ENCODE peak calls at places on chromosomes 5 and 9, in six cellular contexts. One of them, this sample, is unnamed.

GRCh38 chr9:38020251-38021076 is 48.6 kb downstream of the SHB start:
- DNase-seq in keratinocyte: no peak
- DNase-seq in SK-N-SH: no peak
- DNase-seq in PC-3: no peak
- DNase-seq in CD4-positive, CD25-positive, alpha-beta regulatory T cell: no peak
- DNase-seq in CD8-positive, alpha-beta memory T cell: no peak
- DNase-seq in this sample: no peak

GRCh38 chr5:61306531-61307195 is 25.4 kb upstream of the ZSWIM6 start:
- DNase-seq in keratinocyte: no peak
- DNase-seq in SK-N-SH: no peak
- DNase-seq in PC-3: no peak
- DNase-seq in CD4-positive, CD25-positive, alpha-beta regulatory T cell: no peak
- DNase-seq in CD8-positive, alpha-beta memory T cell: no peak
- DNase-seq in this sample: no peak

GRCh38 chr5:164119806-164120440 is 614.5 kb downstream of the MAT2B start:
- DNase-seq in keratinocyte: no peak
- DNase-seq in CD4-positive, CD25-positive, alpha-beta regulatory T cell: no peak
- DNase-seq in CD8-positive, alpha-beta memory T cell: no peak
- DNase-seq in SK-N-SH: no peak
- DNase-seq in PC-3: no peak
- DNase-seq in this sample: peak; percentile 3

GRCh38 chr9:5470122-5470521 is 19.8 kb downstream of the CD274 start:
- DNase-seq in keratinocyte: no peak
- DNase-seq in CD8-positive, alpha-beta memory T cell: no peak
- DNase-seq in PC-3: peak; percentile 19
- DNase-seq in SK-N-SH: no peak
- DNase-seq in CD4-positive, CD25-positive, alpha-beta regulatory T cell: no peak
- DNase-seq in this sample: no peak

GRCh38 chr5:7714119-7714518 is 136.8 kb downstream of the CFAP90 start:
- DNase-seq in CD8-positive, alpha-beta memory T cell: no peak
- DNase-seq in SK-N-SH: no peak
- DNase-seq in PC-3: peak; percentile 48
- DNase-seq in CD4-positive, CD25-positive, alpha-beta regulatory T cell: no peak
- DNase-seq in keratinocyte: peak; percentile 41
- DNase-seq in this sample: no peak

GRCh38 chr5:138601444-138601843 is 26.2 kb upstream of the HSPA9 start:
- DNase-seq in SK-N-SH: no peak
- DNase-seq in CD8-positive, alpha-beta memory T cell: no peak
- DNase-seq in keratinocyte: no peak
- DNase-seq in PC-3: no peak
- DNase-seq in CD4-positive, CD25-positive, alpha-beta regulatory T cell: no peak
- DNase-seq in this sample: no peak

GRCh38 chr9:91852801-91853347 is 97.2 kb downstream of the ROR2 start:
- DNase-seq in CD8-positive, alpha-beta memory T cell: no peak
- DNase-seq in PC-3: no peak
- DNase-seq in CD4-positive, CD25-positive, alpha-beta regulatory T cell: no peak
- DNase-seq in SK-N-SH: peak; percentile 5
- DNase-seq in keratinocyte: no peak
- DNase-seq in this sample: no peak

GRCh38 chr5:59485629-59486439 is 407.7 kb downstream of the PDE4D start:
- DNase-seq in CD8-positive, alpha-beta memory T cell: no peak
- DNase-seq in CD4-positive, CD25-positive, alpha-beta regulatory T cell: no peak
- DNase-seq in keratinocyte: no peak
- DNase-seq in SK-N-SH: peak; percentile 28
- DNase-seq in PC-3: no peak
- DNase-seq in this sample: no peak

GRCh38 chr5:6545770-6546690 is 86.8 kb downstream of the NSUN2 start:
- DNase-seq in keratinocyte: no peak
- DNase-seq in PC-3: no peak
- DNase-seq in CD4-positive, CD25-positive, alpha-beta regulatory T cell: no peak
- DNase-seq in SK-N-SH: no peak
- DNase-seq in CD8-positive, alpha-beta memory T cell: no peak
- DNase-seq in this sample: no peak

GRCh38 chr5:179345429-179346321 is at the start of gene ADAMTS2:
- DNase-seq in PC-3: no peak
- DNase-seq in CD8-positive, alpha-beta memory T cell: no peak
- DNase-seq in CD4-positive, CD25-positive, alpha-beta regulatory T cell: no peak
- DNase-seq in SK-N-SH: peak; percentile 92
- DNase-seq in keratinocyte: no peak
- DNase-seq in this sample: peak; percentile 68

GRCh38 chr5:56669534-56670483 is 145.5 kb upstream of the MAP3K1 start:
- DNase-seq in PC-3: peak; percentile 53
- DNase-seq in CD8-positive, alpha-beta memory T cell: no peak
- DNase-seq in keratinocyte: no peak
- DNase-seq in SK-N-SH: no peak
- DNase-seq in CD4-positive, CD25-positive, alpha-beta regulatory T cell: peak; percentile 56
- DNase-seq in this sample: no peak

GRCh38 chr5:35158627-35159369 is 71.5 kb downstream of the PRLR start:
- DNase-seq in CD8-positive, alpha-beta memory T cell: no peak
- DNase-seq in SK-N-SH: no peak
- DNase-seq in CD4-positive, CD25-positive, alpha-beta regulatory T cell: no peak
- DNase-seq in keratinocyte: no peak
- DNase-seq in PC-3: no peak
- DNase-seq in this sample: no peak

GRCh38 chr5:157994906-157995519 is 136.1 kb upstream of the CLINT1 start:
- DNase-seq in CD4-positive, CD25-positive, alpha-beta regulatory T cell: peak; percentile 32
- DNase-seq in CD8-positive, alpha-beta memory T cell: peak; percentile 26
- DNase-seq in PC-3: peak; percentile 89
- DNase-seq in keratinocyte: peak; percentile 13
- DNase-seq in SK-N-SH: peak; percentile 78
- DNase-seq in this sample: peak; percentile 69

GRCh38 chr5:145965804-145966203 is 29.4 kb downstream of the SH3RF2 start:
- DNase-seq in keratinocyte: no peak
- DNase-seq in CD8-positive, alpha-beta memory T cell: no peak
- DNase-seq in SK-N-SH: no peak
- DNase-seq in PC-3: no peak
- DNase-seq in CD4-positive, CD25-positive, alpha-beta regulatory T cell: no peak
- DNase-seq in this sample: no peak

GRCh38 chr9:130433168-130433946 is 11.4 kb upstream of the ASS1 start:
- DNase-seq in SK-N-SH: peak; percentile 92
- DNase-seq in CD8-positive, alpha-beta memory T cell: peak; percentile 15
- DNase-seq in keratinocyte: no peak
- DNase-seq in PC-3: peak; percentile 39
- DNase-seq in CD4-positive, CD25-positive, alpha-beta regulatory T cell: peak; percentile 12
- DNase-seq in this sample: no peak

GRCh38 chr5:95717439-95717838 is 13.7 kb upstream of the RHOBTB3 start:
- DNase-seq in PC-3: no peak
- DNase-seq in SK-N-SH: no peak
- DNase-seq in CD8-positive, alpha-beta memory T cell: no peak
- DNase-seq in keratinocyte: no peak
- DNase-seq in CD4-positive, CD25-positive, alpha-beta regulatory T cell: no peak
- DNase-seq in this sample: no peak

GRCh38 chr5:37665889-37666288 is 174.0 kb downstream of the GDNF start:
- DNase-seq in CD4-positive, CD25-positive, alpha-beta regulatory T cell: no peak
- DNase-seq in PC-3: no peak
- DNase-seq in CD8-positive, alpha-beta memory T cell: no peak
- DNase-seq in keratinocyte: no peak
- DNase-seq in SK-N-SH: no peak
- DNase-seq in this sample: no peak

GRCh38 chr9:35907732-35908483 is 1.4 kb upstream of the SPAAR start:
- DNase-seq in CD4-positive, CD25-positive, alpha-beta regulatory T cell: no peak
- DNase-seq in keratinocyte: no peak
- DNase-seq in SK-N-SH: peak; percentile 86
- DNase-seq in CD8-positive, alpha-beta memory T cell: no peak
- DNase-seq in PC-3: peak; percentile 84
- DNase-seq in this sample: no peak

GRCh38 chr9:70486127-70486526 is 71.7 kb upstream of the KLF9 start:
- DNase-seq in PC-3: no peak
- DNase-seq in CD4-positive, CD25-positive, alpha-beta regulatory T cell: no peak
- DNase-seq in SK-N-SH: no peak
- DNase-seq in keratinocyte: no peak
- DNase-seq in CD8-positive, alpha-beta memory T cell: no peak
- DNase-seq in this sample: no peak

GRCh38 chr9:110835859-110836271 is 167.3 kb downstream of the MUSK start:
- DNase-seq in keratinocyte: no peak
- DNase-seq in CD4-positive, CD25-positive, alpha-beta regulatory T cell: no peak
- DNase-seq in SK-N-SH: no peak
- DNase-seq in PC-3: no peak
- DNase-seq in CD8-positive, alpha-beta memory T cell: no peak
- DNase-seq in this sample: no peak

DNA sequence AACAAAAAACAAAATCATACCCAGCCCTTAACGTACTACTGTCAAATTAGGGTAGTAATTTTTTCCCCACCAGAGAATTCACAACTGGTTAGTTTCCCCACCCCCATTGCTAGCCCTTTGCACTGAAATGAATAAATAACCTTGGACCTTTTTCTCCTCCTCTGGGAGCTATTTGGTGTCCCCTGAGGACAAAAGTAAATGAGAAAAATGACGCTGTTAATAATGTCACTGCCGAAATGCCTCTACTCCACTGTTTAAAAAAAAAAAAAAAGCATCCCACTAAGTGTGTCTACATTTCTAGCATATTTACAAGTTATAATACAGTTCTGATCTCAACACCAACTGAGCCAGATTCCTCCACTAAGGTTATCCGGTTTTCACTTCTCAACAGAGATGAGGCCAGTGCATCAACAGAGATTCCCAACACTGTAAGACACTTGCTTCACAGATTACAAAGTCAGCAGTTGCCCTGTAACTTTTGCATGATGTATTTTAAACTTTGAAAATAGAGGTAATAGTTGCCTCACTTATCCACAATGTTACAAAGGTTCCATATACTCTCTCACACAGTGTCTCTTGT is 5.1 kb upstream of the NFIB start:
- DNase-seq in CD8-positive, alpha-beta memory T cell: no peak
- DNase-seq in SK-N-SH: no peak
- DNase-seq in keratinocyte: no peak
- DNase-seq in PC-3: no peak
- DNase-seq in CD4-positive, CD25-positive, alpha-beta regulatory T cell: no peak
- DNase-seq in this sample: no peak
- H3K27ac ChIP-seq in CD8-positive, alpha-beta memory T cell: no peak overlapping the region
- H3K27ac ChIP-seq in SK-N-SH: peak overlapping the region; percentile 90
- H3K27ac ChIP-seq in keratinocyte: peak overlapping the region; percentile 84
- H3K27ac ChIP-seq in PC-3: peak overlapping the region; percentile 84
- H3K27ac ChIP-seq in CD4-positive, CD25-positive, alpha-beta regulatory T cell: no peak overlapping the region
- H3K27ac ChIP-seq in this sample: no peak overlapping the region

GRCh38 chr5:150410524-150411244 is 2.0 kb downstream of the CD74 start:
- DNase-seq in PC-3: peak; percentile 64
- DNase-seq in keratinocyte: peak; percentile 13
- DNase-seq in CD4-positive, CD25-positive, alpha-beta regulatory T cell: peak; percentile 73
- DNase-seq in CD8-positive, alpha-beta memory T cell: peak; percentile 69
- DNase-seq in SK-N-SH: peak; percentile 80
- DNase-seq in this sample: peak; percentile 24
- H3K4me3 ChIP-seq in PC-3: no peak overlapping the region
- H3K4me3 ChIP-seq in keratinocyte: no peak overlapping the region
- H3K4me3 ChIP-seq in CD4-positive, CD25-positive, alpha-beta regulatory T cell: peak overlapping the region; percentile 95
- H3K4me3 ChIP-seq in CD8-positive, alpha-beta memory T cell: peak overlapping the region; percentile 96
- H3K4me3 ChIP-seq in SK-N-SH: no peak overlapping the region
- H3K4me3 ChIP-seq in this sample: no peak overlapping the region

DNA sequence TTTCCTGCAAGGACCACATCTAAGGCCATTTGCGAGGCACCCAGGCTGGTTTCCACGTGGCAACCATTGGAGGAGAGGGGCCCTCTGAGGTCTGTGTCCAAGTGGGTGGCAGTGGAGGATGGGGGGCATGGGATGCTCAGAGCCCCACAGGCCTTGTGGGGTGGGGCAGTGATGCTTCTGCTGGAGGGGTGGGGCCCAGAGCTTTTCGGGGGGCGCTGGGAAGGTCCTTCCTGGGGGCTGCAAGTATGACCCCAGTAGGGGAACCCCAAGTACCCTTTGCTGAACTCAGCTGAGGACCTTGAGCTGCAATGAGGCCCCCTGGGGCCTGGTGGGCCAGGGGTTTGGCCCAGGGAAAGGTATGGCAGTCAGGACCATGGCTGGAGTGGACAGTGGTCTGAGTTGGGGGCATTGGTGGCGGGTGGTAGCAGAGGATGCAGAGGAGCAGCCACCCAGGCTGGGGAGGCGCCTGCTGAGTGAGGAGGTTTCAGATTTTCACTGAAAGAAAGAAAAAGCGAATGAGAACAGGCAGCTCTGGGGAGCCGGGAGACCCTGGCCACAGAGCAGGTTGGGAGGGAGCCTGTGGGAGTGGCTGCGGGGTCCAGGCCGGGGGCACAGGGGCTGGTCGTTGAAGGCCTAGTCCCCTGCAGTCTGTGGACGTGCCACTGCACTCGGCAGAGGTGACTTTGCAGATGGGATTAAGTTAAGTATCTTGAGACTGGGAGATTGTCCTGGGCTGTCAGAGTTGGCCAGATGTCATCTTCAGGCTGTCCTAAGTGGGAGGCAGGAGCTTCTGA is 19.2 kb downstream of the WNK2 start:
- DNase-seq in PC-3: no peak
- DNase-seq in CD8-positive, alpha-beta memory T cell: no peak
- DNase-seq in keratinocyte: no peak
- DNase-seq in CD4-positive, CD25-positive, alpha-beta regulatory T cell: no peak
- DNase-seq in SK-N-SH: no peak
- DNase-seq in this sample: no peak
- H3K27ac ChIP-seq in PC-3: peak overlapping the region; percentile 30
- H3K27ac ChIP-seq in CD8-positive, alpha-beta memory T cell: no peak overlapping the region
- H3K27ac ChIP-seq in keratinocyte: no peak overlapping the region
- H3K27ac ChIP-seq in CD4-positive, CD25-positive, alpha-beta regulatory T cell: no peak overlapping the region
- H3K27ac ChIP-seq in SK-N-SH: no peak overlapping the region
- H3K27ac ChIP-seq in this sample: no peak overlapping the region

GRCh38 chr9:113219186-113219936 is 1.7 kb downstream of the FKBP15 start:
- DNase-seq in PC-3: no peak
- DNase-seq in SK-N-SH: no peak
- DNase-seq in CD8-positive, alpha-beta memory T cell: no peak
- DNase-seq in keratinocyte: no peak
- DNase-seq in CD4-positive, CD25-positive, alpha-beta regulatory T cell: no peak
- DNase-seq in this sample: no peak
- H3K4me3 ChIP-seq in PC-3: peak overlapping the region; percentile 88
- H3K4me3 ChIP-seq in SK-N-SH: no peak overlapping the region
- H3K4me3 ChIP-seq in CD8-positive, alpha-beta memory T cell: peak overlapping the region; percentile 96
- H3K4me3 ChIP-seq in keratinocyte: no peak overlapping the region
- H3K4me3 ChIP-seq in CD4-positive, CD25-positive, alpha-beta regulatory T cell: peak overlapping the region; percentile 87
- H3K4me3 ChIP-seq in this sample: no peak overlapping the region

This sample was measured in DND-41.